ENCODE peak calls at places on chromosome 4, in five cellular contexts. W is A549, S is Peyer's patch, T is heart right ventricle, K is aorta. J is an unnamed sample. For H3K9me3 and H3K4me1, the result is how much of the 10 kb centered on the place peaks cover.

GRCh38 chr4:110119347-110119746 is 79.1 kb downstream of the ELOVL6 start:
- DNase-seq in W (no peak), S (peak), T (no peak), K (no peak), J (peak)

GRCh38 chr4:161714022-161714751 is 449.6 kb downstream of the FSTL5 start:
- DNase-seq in W (no peak), S (no peak), T (no peak), K (no peak), J (no peak)

GRCh38 chr4:123230061-123230460 is 166.5 kb upstream of the SPRY1 start:
- DNase-seq in W (no peak), S (no peak), T (no peak), K (no peak), J (no peak)

GRCh38 chr4:54440394-54441223 is 211.5 kb downstream of the PDGFRA start:
- DNase-seq in W (peak), S (no peak), T (no peak), K (no peak), J (peak)

GRCh38 chr4:185587444-185588161 is 52.3 kb upstream of the PDLIM3 start:
- DNase-seq in W (no peak), S (peak), T (no peak), K (no peak), J (no peak)

GRCh38 chr4:173475751-173476150 is 54.3 kb downstream of the HAND2 start:
- DNase-seq in W (no peak), S (no peak), T (no peak), K (no peak), J (no peak)

GRCh38 chr4:172851534-172851933 is 317.1 kb upstream of the GALNT7 start:
- DNase-seq in W (no peak), S (no peak), T (no peak), K (no peak), J (no peak)

GRCh38 chr4:145061325-145061920 is 36.6 kb downstream of the ANAPC10 start:
- DNase-seq in W (peak), S (no peak), T (no peak), K (no peak), J (peak)

GRCh38 chr4:53937918-53938317 is 126.5 kb downstream of the CHIC2 start:
- DNase-seq in W (no peak), S (no peak), T (no peak), K (no peak), J (no peak)

GRCh38 chr4:83083925-83084475 is 30.5 kb downstream of the PLAC8 start:
- DNase-seq in W (no peak), S (peak), T (no peak), K (no peak), J (peak)

GRCh38 chr4:146654976-146655761 is 16.5 kb downstream of the POU4F2 start:
- DNase-seq in W (no peak), S (no peak), T (no peak), K (no peak), J (no peak)

GRCh38 chr4:98778206-98778605 is 119.8 kb upstream of the TSPAN5 start:
- DNase-seq in W (peak), S (peak), T (no peak), K (no peak), J (peak)

DNA sequence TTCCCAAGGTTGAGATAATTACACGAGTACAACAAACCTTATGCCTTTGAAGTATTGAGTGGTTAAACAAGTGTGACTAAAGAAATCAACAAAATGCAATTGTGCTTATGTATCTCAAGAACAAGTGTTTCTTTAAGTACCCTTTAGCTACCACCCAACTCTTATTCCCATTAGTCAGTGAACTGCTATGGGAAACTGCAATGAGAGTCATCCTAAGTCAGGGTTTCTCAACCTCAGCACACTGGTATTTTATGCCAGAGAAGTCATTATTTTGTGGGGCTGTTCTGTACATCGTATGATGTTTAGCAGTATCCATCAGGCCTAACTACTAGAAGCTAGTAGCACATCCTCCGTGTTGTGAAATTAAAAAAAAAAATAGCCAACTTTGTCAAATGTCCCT is 549.1 kb upstream of the BOD1L1 start:
- DNase-seq in W (no peak), S (no peak), T (no peak), K (no peak), J (no peak)
- H3K9me3 ChIP-seq in W (under half), S (under half), T (under half), K (under half), J (under half)

GRCh38 chr4:19241845-19242244 is 1009.9 kb upstream of the SLIT2 start:
- DNase-seq in W (no peak), S (no peak), T (no peak), K (no peak), J (no peak)
- H3K27ac ChIP-seq in W (no peak), S (no peak), T (no peak), K (no peak), J (no peak)

GRCh38 chr4:89305028-89305427 is 2.6 kb downstream of the GPRIN3 start:
- DNase-seq in W (peak), S (no peak), T (no peak), K (no peak), J (peak)

GRCh38 chr4:89306486-89307184 is 965 bp downstream of the GPRIN3 start:
- DNase-seq in W (peak), S (no peak), T (no peak), K (no peak), J (peak)

GRCh38 chr4:89307446-89308160 is at the start of gene GPRIN3:
- DNase-seq in W (peak), S (peak), T (peak), K (peak), J (peak)

GRCh38 chr4:89307185-89307445 is 485 bp downstream of the GPRIN3 start:
- DNase-seq in W (no peak), S (no peak), T (no peak), K (no peak), J (no peak)

GRCh38 chr4:89305712-89306437 is 1.7 kb downstream of the GPRIN3 start:
- DNase-seq in W (peak), S (no peak), T (no peak), K (no peak), J (peak)
- H3K4me1 ChIP-seq in W (under half), S (under half), T (under half), K (under half), J (under half)

GRCh38 chr4:39933689-39934590 is 43.8 kb downstream of the PDS5A start:
- DNase-seq in W (no peak), S (no peak), T (no peak), K (no peak), J (peak)
- H3K9me3 ChIP-seq in W (under half), S (under half), T (under half), K (under half), J (under half)

DNA sequence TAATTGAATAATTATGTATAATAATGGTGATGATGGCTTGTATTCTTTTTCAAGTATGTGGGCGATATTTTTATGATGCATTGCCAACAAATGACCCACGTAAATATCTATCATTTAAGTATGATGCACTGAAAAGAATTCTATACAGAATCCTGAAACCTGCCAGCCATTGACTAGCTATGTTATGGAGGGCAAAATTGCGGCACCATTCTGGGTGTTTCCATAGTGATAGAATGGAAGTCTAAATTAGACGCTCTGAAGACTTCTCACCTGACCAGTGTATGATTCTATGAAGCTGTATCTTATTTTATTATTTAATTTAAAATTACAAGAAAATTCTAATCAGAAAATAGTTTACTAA is 673 bp upstream of the CENPC start:
- DNase-seq in W (no peak), S (no peak), T (no peak), K (no peak), J (no peak)
- H3K27ac ChIP-seq in W (peak), S (peak), T (peak), K (no peak), J (no peak)

GRCh38 chr4:19382993-19383392 is 868.7 kb upstream of the SLIT2 start:
- DNase-seq in W (no peak), S (no peak), T (no peak), K (no peak), J (no peak)
- H3K4me1 ChIP-seq in W (under half), S (under half), T (under half), K (under half), J (under half)